ENCODE peak calls at places on chromosomes 4 and X, in four cellular contexts. One of them, this sample, is unnamed.
A peak's percentile ranks its signal among the peaks of the same experiment; 100 is the strongest.

GRCh38 chr4:176309772-176310171 is 10.0 kb upstream of the SPCS3 start:
- DNase-seq in left lung: no peak
- DNase-seq in CD8-positive, alpha-beta memory T cell: no peak
- DNase-seq in thyroid gland: no peak
- DNase-seq in this sample: no peak

GRCh38 chrX:103441878-103442535 is 65.7 kb downstream of the BEX3 start:
- DNase-seq in left lung: no peak
- DNase-seq in CD8-positive, alpha-beta memory T cell: no peak
- DNase-seq in thyroid gland: no peak
- DNase-seq in this sample: no peak

GRCh38 chrX:151970661-151971060 is 3.8 kb downstream of the GABRE start:
- DNase-seq in left lung: peak; percentile 80
- DNase-seq in CD8-positive, alpha-beta memory T cell: no peak
- DNase-seq in thyroid gland: peak; percentile 79
- DNase-seq in this sample: no peak

GRCh38 chrX:79721234-79721633 is 293.3 kb upstream of the TBX22 start:
- DNase-seq in left lung: no peak
- DNase-seq in CD8-positive, alpha-beta memory T cell: no peak
- DNase-seq in thyroid gland: no peak
- DNase-seq in this sample: no peak

GRCh38 chr4:173545440-173545839 is 15.4 kb upstream of the HAND2 start:
- DNase-seq in left lung: no peak
- DNase-seq in CD8-positive, alpha-beta memory T cell: no peak
- DNase-seq in thyroid gland: no peak
- DNase-seq in this sample: no peak

GRCh38 chr4:60463846-60464502 is 736.2 kb upstream of the ADGRL3 start:
- DNase-seq in left lung: peak; percentile 17
- DNase-seq in CD8-positive, alpha-beta memory T cell: no peak
- DNase-seq in thyroid gland: no peak
- DNase-seq in this sample: no peak

GRCh38 chrX:69080912-69081465 is 84.3 kb downstream of the PJA1 start:
- DNase-seq in left lung: no peak
- DNase-seq in CD8-positive, alpha-beta memory T cell: no peak
- DNase-seq in thyroid gland: no peak
- DNase-seq in this sample: no peak

GRCh38 chr4:69485130-69485529 is 10.6 kb downstream of the UGT2B4 start:
- DNase-seq in left lung: no peak
- DNase-seq in CD8-positive, alpha-beta memory T cell: no peak
- DNase-seq in thyroid gland: no peak
- DNase-seq in this sample: no peak

GRCh38 chr4:102196221-102196620 is 149.1 kb downstream of the SLC39A8 start:
- DNase-seq in left lung: no peak
- DNase-seq in CD8-positive, alpha-beta memory T cell: no peak
- DNase-seq in thyroid gland: no peak
- DNase-seq in this sample: no peak

GRCh38 chr4:7400671-7401298 is 33.9 kb downstream of the PSAPL1 start:
- DNase-seq in left lung: no peak
- DNase-seq in CD8-positive, alpha-beta memory T cell: no peak
- DNase-seq in thyroid gland: no peak
- DNase-seq in this sample: no peak

GRCh38 chr4:100168521-100168920 is 21.7 kb downstream of the DDIT4L start:
- DNase-seq in left lung: no peak
- DNase-seq in CD8-positive, alpha-beta memory T cell: no peak
- DNase-seq in thyroid gland: no peak
- DNase-seq in this sample: no peak

GRCh38 chrX:119759333-119759766 is 962 bp downstream of the SOWAHD start:
- DNase-seq in left lung: peak; percentile 64
- DNase-seq in CD8-positive, alpha-beta memory T cell: no peak
- DNase-seq in thyroid gland: no peak
- DNase-seq in this sample: no peak

GRCh38 chrX:88613338-88613737 is 133.7 kb upstream of the CPXCR1 start:
- DNase-seq in left lung: no peak
- DNase-seq in CD8-positive, alpha-beta memory T cell: no peak
- DNase-seq in thyroid gland: no peak
- DNase-seq in this sample: peak; percentile 24

GRCh38 chr4:24482871-24483270 is 101.5 kb downstream of the DHX15 start:
- DNase-seq in left lung: no peak
- DNase-seq in CD8-positive, alpha-beta memory T cell: no peak
- DNase-seq in thyroid gland: no peak
- DNase-seq in this sample: no peak

GRCh38 chr4:40516651-40517050 is 113.0 kb downstream of the RBM47 start:
- DNase-seq in left lung: no peak
- DNase-seq in CD8-positive, alpha-beta memory T cell: no peak
- DNase-seq in thyroid gland: no peak
- DNase-seq in this sample: no peak

GRCh38 chr4:152605641-152606304 is 69.9 kb upstream of the FBXW7 start:
- DNase-seq in left lung: no peak
- DNase-seq in CD8-positive, alpha-beta memory T cell: no peak
- DNase-seq in thyroid gland: no peak
- DNase-seq in this sample: no peak

GRCh38 chr4:107701565-107701964 is 18.5 kb downstream of the PAPSS1 start:
- DNase-seq in left lung: no peak
- DNase-seq in CD8-positive, alpha-beta memory T cell: no peak
- DNase-seq in thyroid gland: no peak
- DNase-seq in this sample: no peak

GRCh38 chrX:38561126-38561868 is at the start of gene TSPAN7:
- DNase-seq in left lung: peak; percentile 91
- DNase-seq in CD8-positive, alpha-beta memory T cell: peak; percentile 55
- DNase-seq in thyroid gland: peak; percentile 84
- DNase-seq in this sample: peak; percentile 84

GRCh38 chrX:11765449-11765848 is 7.4 kb downstream of the MSL3 start:
- DNase-seq in left lung: no peak
- DNase-seq in CD8-positive, alpha-beta memory T cell: no peak
- DNase-seq in thyroid gland: no peak
- DNase-seq in this sample: no peak

GRCh38 chrX:8586953-8587352 is 122.3 kb downstream of the VCX3B start:
- DNase-seq in left lung: no peak
- DNase-seq in CD8-positive, alpha-beta memory T cell: no peak
- DNase-seq in thyroid gland: no peak
- DNase-seq in this sample: peak; percentile 16

GRCh38 chrX:9569875-9570274 is 105.0 kb downstream of the TBL1X start:
- DNase-seq in left lung: no peak
- DNase-seq in CD8-positive, alpha-beta memory T cell: no peak
- DNase-seq in thyroid gland: peak; percentile 6
- DNase-seq in this sample: no peak

GRCh38 chr4:110654254-110654635 is 31.4 kb upstream of the PITX2 start:
- DNase-seq in left lung: no peak
- DNase-seq in CD8-positive, alpha-beta memory T cell: no peak
- DNase-seq in thyroid gland: no peak
- DNase-seq in this sample: no peak

GRCh38 chrX:106415276-106415895 is 196.4 kb upstream of the RADX start:
- DNase-seq in left lung: no peak
- DNase-seq in CD8-positive, alpha-beta memory T cell: no peak
- DNase-seq in thyroid gland: no peak
- DNase-seq in this sample: peak; percentile 22

GRCh38 chr4:154595807-154596206 is 5.3 kb upstream of the FGA start:
- DNase-seq in left lung: no peak
- DNase-seq in CD8-positive, alpha-beta memory T cell: no peak
- DNase-seq in thyroid gland: no peak
- DNase-seq in this sample: no peak

GRCh38 chr4:94466923-94467322 is 15.2 kb downstream of the PDLIM5 start:
- DNase-seq in left lung: no peak
- DNase-seq in CD8-positive, alpha-beta memory T cell: no peak
- DNase-seq in thyroid gland: no peak
- DNase-seq in this sample: no peak

GRCh38 chr4:10096201-10096975 is 20.2 kb downstream of the WDR1 start:
- DNase-seq in left lung: peak; percentile 86
- DNase-seq in CD8-positive, alpha-beta memory T cell: peak; percentile 61
- DNase-seq in thyroid gland: no peak
- DNase-seq in this sample: peak; percentile 67

GRCh38 chr4:171719691-171720090 is 93.5 kb upstream of the GALNTL6 start:
- DNase-seq in left lung: no peak
- DNase-seq in CD8-positive, alpha-beta memory T cell: no peak
- DNase-seq in thyroid gland: no peak
- DNase-seq in this sample: no peak

GRCh38 chrX:74419861-74420193 is 1.5 kb upstream of the SLC16A2 start:
- DNase-seq in left lung: no peak
- DNase-seq in CD8-positive, alpha-beta memory T cell: no peak
- DNase-seq in thyroid gland: peak; percentile 17
- DNase-seq in this sample: peak; percentile 13

GRCh38 chr4:22099896-22100295 is 151.3 kb upstream of the KCNIP4 start:
- DNase-seq in left lung: no peak
- DNase-seq in CD8-positive, alpha-beta memory T cell: no peak
- DNase-seq in thyroid gland: no peak
- DNase-seq in this sample: no peak

DNA sequence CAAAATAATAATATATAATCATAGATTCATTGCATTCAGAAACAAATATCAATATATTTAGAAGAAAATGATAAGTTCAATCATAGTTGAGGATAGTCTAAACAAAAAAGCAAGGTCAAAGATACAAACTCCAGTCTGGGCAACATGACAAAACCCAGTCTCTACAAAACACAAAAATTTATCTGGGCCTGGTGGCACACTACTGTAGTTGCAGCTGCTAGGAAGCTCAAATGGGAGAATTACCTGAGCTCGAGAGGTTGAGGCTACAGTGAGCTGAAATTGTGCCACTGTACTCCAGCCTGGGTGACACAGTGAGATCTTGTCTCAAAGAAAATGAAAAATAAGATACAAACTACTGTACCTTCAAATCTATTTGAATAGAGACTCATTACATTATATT is 52.7 kb upstream of the ANXA10 start:
- DNase-seq in left lung: no peak
- DNase-seq in CD8-positive, alpha-beta memory T cell: no peak
- DNase-seq in thyroid gland: no peak
- DNase-seq in this sample: no peak
- H3K27me3 ChIP-seq in left lung: no peaks in the 10 kb centered on the region
- H3K27me3 ChIP-seq in CD8-positive, alpha-beta memory T cell: no peaks in the 10 kb centered on the region
- H3K27me3 ChIP-seq in thyroid gland: no peaks in the 10 kb centered on the region
- H3K27me3 ChIP-seq in this sample: no peaks in the 10 kb centered on the region

DNA sequence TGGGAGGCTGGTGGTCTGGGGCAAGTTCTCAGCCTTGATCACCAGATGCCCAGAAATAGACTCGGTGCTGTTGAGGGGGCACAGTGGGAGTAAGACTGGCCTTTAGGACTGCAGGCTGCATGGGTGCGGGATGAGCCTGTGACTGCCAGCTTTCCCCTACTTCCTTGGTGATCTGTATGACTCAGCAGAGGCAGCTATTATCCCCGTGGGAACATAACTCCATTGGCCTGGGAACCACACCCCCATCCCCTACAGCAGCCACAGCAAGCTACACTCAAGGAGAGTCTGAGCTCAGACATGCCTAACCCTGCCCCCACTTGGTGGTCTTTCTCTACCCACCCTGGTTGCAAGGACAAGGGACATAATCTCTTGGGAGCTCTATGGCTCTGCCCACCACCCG is 20.6 kb downstream of the CLIC2 start:
- DNase-seq in left lung: no peak
- DNase-seq in CD8-positive, alpha-beta memory T cell: no peak
- DNase-seq in thyroid gland: no peak
- DNase-seq in this sample: no peak
- H3K27me3 ChIP-seq in left lung: no peaks in the 10 kb centered on the region
- H3K27me3 ChIP-seq in CD8-positive, alpha-beta memory T cell: no peaks in the 10 kb centered on the region
- H3K27me3 ChIP-seq in thyroid gland: no peaks in the 10 kb centered on the region
- H3K27me3 ChIP-seq in this sample: no peaks in the 10 kb centered on the region

DNA sequence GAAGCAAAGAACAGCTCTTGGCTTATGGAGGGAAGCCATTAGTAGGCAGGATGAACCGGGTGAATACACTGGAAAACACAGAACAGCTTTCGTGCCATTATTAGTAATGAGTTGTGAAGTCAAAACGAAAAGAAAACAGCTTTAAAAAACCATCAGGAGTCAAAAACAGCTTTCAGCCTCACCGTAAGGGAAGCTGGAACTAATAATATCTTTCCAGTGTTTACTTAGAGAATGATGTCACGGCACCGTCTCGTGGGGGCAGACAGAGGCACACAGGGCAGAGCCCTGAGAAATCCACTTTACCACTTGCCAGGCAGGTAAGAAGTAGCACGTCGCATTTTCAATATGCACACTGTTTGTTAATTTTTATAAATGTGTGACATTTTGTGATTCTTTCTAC is 37.9 kb upstream of the HMX1 start:
- DNase-seq in left lung: peak; percentile 13
- DNase-seq in CD8-positive, alpha-beta memory T cell: no peak
- DNase-seq in thyroid gland: no peak
- DNase-seq in this sample: no peak
- H3K27me3 ChIP-seq in left lung: peaks cover 69% of the 10 kb centered on the region
- H3K27me3 ChIP-seq in CD8-positive, alpha-beta memory T cell: no peaks in the 10 kb centered on the region
- H3K27me3 ChIP-seq in thyroid gland: no peaks in the 10 kb centered on the region
- H3K27me3 ChIP-seq in this sample: no peaks in the 10 kb centered on the region

DNA sequence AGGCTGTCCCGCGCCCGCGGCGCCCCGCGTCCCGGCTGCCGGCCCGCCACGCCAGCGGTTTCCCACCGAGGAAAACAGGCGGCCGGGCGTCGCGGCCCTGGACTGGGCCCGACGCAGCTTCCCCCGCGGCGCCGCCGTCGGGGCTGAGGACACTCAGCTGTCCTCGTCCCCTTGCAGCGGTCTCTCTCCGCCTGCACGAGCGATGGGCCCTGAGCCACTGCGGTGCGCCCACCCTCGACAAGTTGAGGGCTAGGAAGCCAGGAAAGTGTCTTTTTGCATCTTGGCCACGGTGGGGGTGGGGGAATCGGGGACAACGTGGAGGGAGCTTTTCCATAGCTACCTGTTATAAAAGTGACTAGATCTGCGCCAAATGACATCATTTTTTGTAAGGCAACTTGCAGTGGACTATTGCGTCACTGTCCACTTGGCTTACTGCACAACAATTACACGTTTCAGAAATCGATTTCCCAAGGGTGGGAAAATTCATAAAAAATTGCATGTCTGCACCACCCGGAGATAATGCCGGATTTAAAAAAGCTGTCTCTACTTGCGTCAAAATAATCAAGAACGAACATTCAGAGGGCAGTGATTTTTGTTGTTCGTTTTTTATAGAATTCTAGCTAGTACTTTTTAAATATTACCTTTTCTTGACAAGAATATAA is 1.1 kb downstream of the KLHL15 start:
- DNase-seq in left lung: no peak
- DNase-seq in CD8-positive, alpha-beta memory T cell: no peak
- DNase-seq in thyroid gland: no peak
- DNase-seq in this sample: no peak
- H3K27me3 ChIP-seq in left lung: no peaks in the 10 kb centered on the region
- H3K27me3 ChIP-seq in CD8-positive, alpha-beta memory T cell: no peaks in the 10 kb centered on the region
- H3K27me3 ChIP-seq in thyroid gland: no peaks in the 10 kb centered on the region
- H3K27me3 ChIP-seq in this sample: no peaks in the 10 kb centered on the region

GRCh38 chrX:129652565-129653169 is 2.1 kb downstream of the APLN start:
- DNase-seq in left lung: no peak
- DNase-seq in CD8-positive, alpha-beta memory T cell: no peak
- DNase-seq in thyroid gland: no peak
- DNase-seq in this sample: no peak
- H3K27me3 ChIP-seq in left lung: peaks cover 29% of the 10 kb centered on the region
- H3K27me3 ChIP-seq in CD8-positive, alpha-beta memory T cell: peaks cover 6% of the 10 kb centered on the region
- H3K27me3 ChIP-seq in thyroid gland: no peaks in the 10 kb centered on the region
- H3K27me3 ChIP-seq in this sample: no peaks in the 10 kb centered on the region

DNA sequence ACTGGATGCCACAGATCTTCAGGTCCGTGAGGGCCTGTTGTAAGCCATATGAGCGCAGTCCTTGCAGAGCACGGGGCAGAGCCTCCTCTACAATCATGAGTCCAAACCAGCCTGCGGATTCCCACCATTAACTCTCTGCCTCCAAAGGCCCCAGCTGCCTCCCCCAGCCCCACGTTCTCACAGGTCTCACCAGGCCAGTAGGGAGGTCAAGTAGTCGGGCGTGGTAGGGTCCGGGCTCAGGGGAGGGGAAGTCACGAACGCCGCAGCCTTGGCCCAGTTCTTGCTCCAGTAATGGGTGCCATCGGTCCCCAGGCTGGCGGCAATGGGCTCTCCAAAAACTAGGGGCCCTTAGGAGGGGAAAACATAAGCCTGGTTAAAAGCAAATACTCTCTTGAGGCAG is 53.6 kb downstream of the CRMP1 start:
- DNase-seq in left lung: no peak
- DNase-seq in CD8-positive, alpha-beta memory T cell: no peak
- DNase-seq in thyroid gland: no peak
- DNase-seq in this sample: no peak
- H3K27me3 ChIP-seq in left lung: no peaks in the 10 kb centered on the region
- H3K27me3 ChIP-seq in CD8-positive, alpha-beta memory T cell: no peaks in the 10 kb centered on the region
- H3K27me3 ChIP-seq in thyroid gland: no peaks in the 10 kb centered on the region
- H3K27me3 ChIP-seq in this sample: no peaks in the 10 kb centered on the region